ENCODE peak calls at places on chromosomes 4 and X, in seven cellular contexts. B, F, M, P, Q, C and G are unnamed samples.

GRCh38 chr4:184850431-184851199 is 24.8 kb upstream of the ACSL1 start:
- DNase-seq in B (no peak), F (no peak), M (no peak), P (no peak), Q (no peak), C (no peak), G (no peak)

GRCh38 chrX:133587071-133587470 is 171.8 kb upstream of the GPC4 start:
- DNase-seq in B (peak; percentile 9), C (no peak), F (no peak), M (no peak), Q (no peak), P (no peak), G (no peak)

GRCh38 chrX:82734140-82734539 is 774.0 kb upstream of the POU3F4 start:
- DNase-seq in F (no peak), M (no peak), Q (no peak), P (no peak), B (no peak), C (no peak), G (no peak)

GRCh38 chr4:15738877-15739276 is 36.0 kb downstream of the BST1 start:
- DNase-seq in C (no peak), F (no peak), Q (no peak), M (no peak), B (no peak), P (peak; percentile 14), G (no peak)

GRCh38 chrX:109709129-109709631 is 23.9 kb downstream of the ACSL4 start:
- DNase-seq in Q (no peak), B (peak; percentile 66), F (no peak), P (peak; percentile 71), M (no peak), C (peak; percentile 70), G (no peak)

GRCh38 chr4:80138556-80139538 is 58.5 kb upstream of the PRDM8 start:
- DNase-seq in B (peak; percentile 61), F (peak; percentile 14), C (peak; percentile 79), M (no peak), Q (no peak), P (peak; percentile 30), G (peak; percentile 34)

GRCh38 chr4:110165382-110166285 is 32.8 kb downstream of the ELOVL6 start:
- DNase-seq in F (peak; percentile 10), C (peak; percentile 84), P (peak; percentile 79), Q (no peak), M (no peak), B (peak; percentile 73), G (no peak)

GRCh38 chr4:8248091-8248490 is 21.5 kb upstream of the HTRA3 start:
- DNase-seq in Q (no peak), B (peak; percentile 68), P (peak; percentile 34), M (no peak), C (no peak), F (no peak), G (no peak)

GRCh38 chr4:100929135-100929534 is 411.3 kb upstream of the EMCN start:
- DNase-seq in P (no peak), F (no peak), Q (no peak), M (no peak), C (no peak), B (no peak), G (no peak)